ENCODE peak calls at places on chromosomes 12 and 14, in four cellular contexts. N is ascending aorta, O is NCI-H1105, Y is Peyer's patch. F is an unnamed sample.

GRCh38 chr14:97056086-97056485 is 258.9 kb downstream of the VRK1 start:
- DNase-seq in N (no peak), O (peak), Y (no peak), F (no peak)

GRCh38 chr12:14937689-14938088 is 648 bp downstream of the ERP27 start:
- DNase-seq in N (no peak), O (no peak), Y (no peak), F (no peak)

GRCh38 chr12:113138826-113139225 is 3.3 kb upstream of the RASAL1 start:
- DNase-seq in N (no peak), O (no peak), Y (no peak), F (no peak)

GRCh38 chr14:23829736-23830474 is 123.7 kb upstream of the DHRS4 start:
- DNase-seq in N (no peak), O (no peak), Y (peak), F (peak)

GRCh38 chr14:75794615-75795038 is 133.6 kb downstream of the TTLL5 start:
- DNase-seq in N (no peak), O (no peak), Y (no peak), F (peak)

GRCh38 chr12:116955382-116956021 is 44.8 kb downstream of the FBXW8 start:
- DNase-seq in N (no peak), O (no peak), Y (peak), F (peak)

GRCh38 chr14:68964300-68965093 is 14.6 kb downstream of the ACTN1 start:
- DNase-seq in N (no peak), O (no peak), Y (no peak), F (no peak)

GRCh38 chr14:96902004-96902403 is 104.8 kb downstream of the VRK1 start:
- DNase-seq in N (no peak), O (no peak), Y (no peak), F (no peak)

GRCh38 chr14:105527381-105528196 is 1.2 kb downstream of the TMEM121 start:
- DNase-seq in N (no peak), O (no peak), Y (no peak), F (no peak)

GRCh38 chr14:52950410-52950897 is 396 bp downstream of the FERMT2 start:
- DNase-seq in N (no peak), O (no peak), Y (peak), F (no peak)